ENCODE peak calls at places on chromosomes 5 and 9, in nine cellular contexts. I, K, D, F, S, E, R, Y and O are unnamed samples.

GRCh38 chr5:148509893-148510292 is 126.1 kb downstream of the FBXO38 start:
- DNase-seq in I (no peak), K (no peak), D (no peak), F (no peak), S (no peak), E (no peak), R (no peak), Y (no peak), O (no peak)

GRCh38 chr5:56123531-56124243 is 109.4 kb downstream of the ANKRD55 start:
- DNase-seq in I (peak), K (no peak), D (peak), F (peak), S (peak), E (no peak), R (peak), Y (peak), O (peak)

GRCh38 chr5:32020271-32020670 is 153.8 kb downstream of the GOLPH3 start:
- DNase-seq in I (no peak), K (peak), D (no peak), F (no peak), S (no peak), E (peak), R (no peak), Y (no peak), O (no peak)

GRCh38 chr5:123943136-123943535 is 431.2 kb downstream of the CSNK1G3 start:
- DNase-seq in I (no peak), K (no peak), D (no peak), F (no peak), S (no peak), E (no peak), R (no peak), Y (no peak), O (no peak)

GRCh38 chr9:126620478-126620877 is 6.8 kb downstream of the LMX1B start:
- DNase-seq in I (no peak), K (no peak), D (no peak), F (no peak), S (no peak), E (no peak), R (no peak), Y (no peak), O (no peak)

GRCh38 chr9:121550041-121550440 is 50.4 kb upstream of the GGTA1 start:
- DNase-seq in I (no peak), K (no peak), D (no peak), F (no peak), S (no peak), E (no peak), R (no peak), Y (no peak), O (no peak)

GRCh38 chr5:66864240-66864884 is 268.2 kb downstream of the MAST4 start:
- DNase-seq in I (peak), K (peak), D (no peak), F (peak), S (no peak), E (no peak), R (peak), Y (no peak), O (peak)

GRCh38 chr5:135591277-135591676 is 12.5 kb upstream of the CXCL14 start:
- DNase-seq in I (no peak), K (no peak), D (no peak), F (no peak), S (no peak), E (no peak), R (no peak), Y (no peak), O (no peak)

GRCh38 chr5:206927-207536 is 10.9 kb downstream of the CCDC127 start:
- DNase-seq in I (no peak), K (no peak), D (no peak), F (peak), S (peak), E (no peak), R (no peak), Y (no peak), O (no peak)

GRCh38 chr9:133670466-133670865 is 34.3 kb downstream of the DBH start:
- DNase-seq in I (no peak), K (no peak), D (no peak), F (no peak), S (no peak), E (no peak), R (no peak), Y (no peak), O (no peak)

GRCh38 chr5:171825046-171825445 is 39.4 kb downstream of the SMIM23 start:
- DNase-seq in I (no peak), K (no peak), D (no peak), F (no peak), S (no peak), E (no peak), R (no peak), Y (no peak), O (no peak)

DNA sequence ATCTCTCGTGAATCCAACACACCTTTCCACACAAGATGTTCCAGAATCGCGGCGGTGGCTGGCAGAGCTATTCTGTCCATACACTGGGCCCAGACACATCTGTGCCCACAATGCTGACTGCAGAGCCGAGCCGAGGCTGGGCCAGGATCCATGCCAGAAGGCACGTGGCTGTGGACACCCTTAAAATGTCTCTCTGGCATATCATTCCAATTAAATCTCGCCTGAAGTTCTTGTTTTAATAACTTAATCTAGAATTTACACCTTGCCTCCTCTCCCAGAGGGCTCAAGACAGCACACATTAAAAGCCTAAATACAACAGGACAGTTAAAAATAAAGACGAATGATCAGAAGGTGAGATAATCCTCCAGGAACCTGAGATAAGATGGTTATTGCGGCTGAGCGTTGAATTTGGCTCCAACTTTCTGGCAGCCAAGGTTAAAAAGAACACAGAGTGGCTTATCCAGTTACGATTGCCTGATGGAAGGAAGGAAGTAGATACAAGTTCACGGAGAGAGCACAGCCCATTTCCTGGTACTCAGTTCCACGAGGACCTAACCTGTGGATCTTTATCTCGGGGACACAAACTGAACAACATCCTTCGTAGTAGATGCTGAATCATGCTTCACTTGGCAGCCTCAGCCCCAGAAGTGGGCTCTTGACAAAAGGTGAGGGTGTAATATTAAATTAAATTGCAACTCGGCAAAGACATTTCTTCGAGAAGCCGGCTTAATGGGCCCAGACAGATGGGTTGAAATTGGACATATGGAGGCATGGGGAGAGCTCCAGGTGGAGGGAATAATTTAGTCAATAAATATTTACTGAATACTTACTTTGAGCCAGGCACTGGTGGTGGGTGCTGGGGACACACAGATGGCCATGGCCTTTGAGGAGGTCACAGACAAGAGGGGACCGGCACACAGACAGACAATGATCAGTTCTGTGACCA is 86.0 kb upstream of the TBC1D2 start:
- DNase-seq in I (no peak), K (no peak), D (no peak), F (no peak), S (no peak), E (no peak), R (no peak), Y (no peak), O (no peak)
- TF ChIP-seq CTCF in I (no peak), K (no peak), D (no peak), F (no peak), S (no peak), E (no peak), R (no peak), Y (no peak), O (no peak)

GRCh38 chr5:91670565-91670964 is 287.4 kb upstream of the ARRDC3 start:
- DNase-seq in I (no peak), K (no peak), D (no peak), F (peak), S (peak), E (no peak), R (no peak), Y (no peak), O (no peak)
- TF ChIP-seq CTCF in I (no peak), K (no peak), D (no peak), F (no peak), S (no peak), E (no peak), R (no peak), Y (no peak), O (no peak)

GRCh38 chr5:74945561-74946165 is 79.5 kb upstream of the FAM169A start:
- DNase-seq in I (no peak), K (peak), D (no peak), F (no peak), S (no peak), E (peak), R (no peak), Y (no peak), O (no peak)
- TF ChIP-seq CTCF in I (no peak), K (no peak), D (no peak), F (no peak), S (no peak), E (no peak), R (no peak), Y (no peak), O (no peak)

DNA sequence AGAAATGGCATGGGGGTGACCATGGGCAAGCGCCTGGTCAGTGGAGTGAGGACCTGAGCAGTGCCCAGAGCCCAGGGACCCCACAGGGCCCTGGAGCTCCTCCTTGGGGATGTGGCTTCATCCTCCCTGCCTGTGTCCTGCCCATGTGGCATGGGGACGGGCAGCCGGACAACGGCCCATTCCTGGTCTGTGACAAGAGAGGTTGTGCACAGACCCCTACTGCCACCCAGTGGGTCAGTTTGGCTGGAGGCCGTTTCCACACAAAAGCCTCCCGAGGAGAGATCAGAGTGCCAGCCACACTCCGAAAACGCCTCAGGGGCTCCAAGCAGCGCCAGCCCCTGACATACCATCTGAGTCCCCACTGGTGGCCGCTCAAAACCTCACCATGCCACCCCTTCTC is 19.8 kb downstream of the SLC6A18 start:
- DNase-seq in I (no peak), K (no peak), D (peak), F (peak), S (peak), E (no peak), R (peak), Y (no peak), O (peak)
- TF ChIP-seq CTCF in I (no peak), K (no peak), D (no peak), F (peak), S (no peak), E (no peak), R (peak), Y (no peak), O (no peak)

GRCh38 chr5:177496111-177497010 is 1.0 kb downstream of the PDLIM7 start:
- DNase-seq in I (peak), K (peak), D (peak), F (peak), S (peak), E (no peak), R (peak), Y (peak), O (peak)
- TF ChIP-seq CTCF in I (peak), K (no peak), D (peak), F (peak), S (peak), E (peak), R (peak), Y (peak), O (peak)

GRCh38 chr9:83167126-83167525 is 104.2 kb upstream of the RASEF start:
- DNase-seq in I (no peak), K (no peak), D (peak), F (no peak), S (no peak), E (no peak), R (peak), Y (no peak), O (no peak)
- TF ChIP-seq CTCF in I (no peak), K (no peak), D (no peak), F (no peak), S (no peak), E (no peak), R (no peak), Y (no peak), O (no peak)

DNA sequence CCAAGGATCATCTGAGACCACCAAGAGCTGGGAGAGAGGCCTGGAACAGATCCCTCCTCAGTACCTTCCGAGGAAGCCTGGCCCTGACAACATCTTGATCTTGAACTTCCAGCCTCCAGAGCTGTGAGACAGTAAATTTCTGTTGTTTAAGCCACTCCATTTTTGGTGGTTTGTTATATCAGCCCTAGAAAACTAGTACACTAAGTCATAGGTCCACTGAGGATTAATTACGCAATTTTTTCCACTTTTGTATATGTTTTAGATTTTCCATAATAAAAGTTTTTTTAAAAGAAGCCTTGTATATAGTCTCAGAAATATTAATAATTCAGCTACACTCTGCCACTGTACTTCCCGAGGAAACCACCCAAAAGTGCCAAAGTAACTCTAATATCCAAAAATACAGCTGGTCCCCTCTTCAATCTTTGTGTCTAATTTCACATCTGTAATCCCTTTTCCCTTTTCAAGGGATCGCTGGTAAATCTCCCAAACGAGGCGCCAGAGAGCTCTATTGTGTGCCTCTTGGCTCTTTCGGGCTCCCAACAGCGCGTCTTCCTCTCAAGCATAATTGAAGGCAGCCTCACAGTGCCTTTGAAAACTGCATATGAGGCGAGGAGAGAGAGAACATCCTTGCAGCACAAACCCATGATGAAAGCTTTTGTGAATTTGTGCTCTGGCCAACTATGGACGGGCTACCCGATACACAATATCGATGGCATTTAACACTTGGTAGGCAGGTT is 32.7 kb downstream of the PRUNE2 start:
- DNase-seq in I (peak), K (no peak), D (no peak), F (peak), S (peak), E (no peak), R (no peak), Y (no peak), O (peak)
- TF ChIP-seq CTCF in I (peak), K (no peak), D (no peak), F (peak), S (peak), E (no peak), R (no peak), Y (no peak), O (no peak)

GRCh38 chr5:28648108-28648507 is 1609.7 kb upstream of the CDH9 start:
- DNase-seq in I (no peak), K (no peak), D (no peak), F (peak), S (no peak), E (no peak), R (no peak), Y (no peak), O (no peak)
- TF ChIP-seq CTCF in I (no peak), K (no peak), D (no peak), F (peak), S (no peak), E (no peak), R (no peak), Y (no peak), O (peak)

GRCh38 chr5:176319827-176320554 is 41.6 kb downstream of the KIAA1191 start:
- DNase-seq in I (peak), K (no peak), D (no peak), F (no peak), S (peak), E (no peak), R (no peak), Y (no peak), O (no peak)
- TF ChIP-seq CTCF in I (no peak), K (no peak), D (peak), F (peak), S (peak), E (peak), R (peak), Y (peak), O (no peak)